ENCODE peak calls at places on chromosomes 7 and 10, in five cellular contexts. One of them, this sample, is unnamed.

GRCh38 chr7:1123721-1124120 is 35.8 kb downstream of the GPER1 start:
- DNase-seq in NCI-H1436 treated with DMSO at 0.1 percent for 48 hours: no peak
- DNase-seq in mammary epithelial cell: no peak
- DNase-seq in fibroblast of the aortic adventitia: peak; percentile 95
- DNase-seq in activated CD8-positive, alpha-beta memory T cell treated with anti-CD3 and anti-CD28 coated beads for 24 hours: no peak
- DNase-seq in this sample: peak; percentile 73

GRCh38 chr10:15238553-15239335 is 70.3 kb upstream of the NMT2 start:
- DNase-seq in NCI-H1436 treated with DMSO at 0.1 percent for 48 hours: no peak
- DNase-seq in fibroblast of the aortic adventitia: peak; percentile 11
- DNase-seq in mammary epithelial cell: no peak
- DNase-seq in activated CD8-positive, alpha-beta memory T cell treated with anti-CD3 and anti-CD28 coated beads for 24 hours: no peak
- DNase-seq in this sample: peak; percentile 73

GRCh38 chr7:32519763-32520162 is 24.5 kb downstream of the AVL9 start:
- DNase-seq in activated CD8-positive, alpha-beta memory T cell treated with anti-CD3 and anti-CD28 coated beads for 24 hours: no peak
- DNase-seq in NCI-H1436 treated with DMSO at 0.1 percent for 48 hours: no peak
- DNase-seq in fibroblast of the aortic adventitia: no peak
- DNase-seq in mammary epithelial cell: no peak
- DNase-seq in this sample: no peak

GRCh38 chr7:16260236-16260728 is 161.1 kb downstream of the CRPPA start:
- DNase-seq in NCI-H1436 treated with DMSO at 0.1 percent for 48 hours: no peak
- DNase-seq in fibroblast of the aortic adventitia: peak; percentile 4
- DNase-seq in activated CD8-positive, alpha-beta memory T cell treated with anti-CD3 and anti-CD28 coated beads for 24 hours: no peak
- DNase-seq in mammary epithelial cell: no peak
- DNase-seq in this sample: no peak

GRCh38 chr10:76428541-76429330 is 997.3 kb downstream of the LRMDA start:
- DNase-seq in NCI-H1436 treated with DMSO at 0.1 percent for 48 hours: no peak
- DNase-seq in fibroblast of the aortic adventitia: peak; percentile 98
- DNase-seq in activated CD8-positive, alpha-beta memory T cell treated with anti-CD3 and anti-CD28 coated beads for 24 hours: no peak
- DNase-seq in mammary epithelial cell: peak; percentile 54
- DNase-seq in this sample: peak; percentile 91

GRCh38 chr7:141864765-141865447 is 23.6 kb upstream of the PRSS37 start:
- DNase-seq in NCI-H1436 treated with DMSO at 0.1 percent for 48 hours: no peak
- DNase-seq in activated CD8-positive, alpha-beta memory T cell treated with anti-CD3 and anti-CD28 coated beads for 24 hours: no peak
- DNase-seq in mammary epithelial cell: peak; percentile 78
- DNase-seq in fibroblast of the aortic adventitia: no peak
- DNase-seq in this sample: peak; percentile 3

GRCh38 chr7:66696774-66697191 is 43.8 kb upstream of the RABGEF1 start:
- DNase-seq in activated CD8-positive, alpha-beta memory T cell treated with anti-CD3 and anti-CD28 coated beads for 24 hours: peak; percentile 52
- DNase-seq in NCI-H1436 treated with DMSO at 0.1 percent for 48 hours: no peak
- DNase-seq in fibroblast of the aortic adventitia: peak; percentile 39
- DNase-seq in mammary epithelial cell: peak; percentile 36
- DNase-seq in this sample: no peak

GRCh38 chr7:85659364-85659763 is 472.5 kb upstream of the SEMA3D start:
- DNase-seq in NCI-H1436 treated with DMSO at 0.1 percent for 48 hours: no peak
- DNase-seq in activated CD8-positive, alpha-beta memory T cell treated with anti-CD3 and anti-CD28 coated beads for 24 hours: no peak
- DNase-seq in mammary epithelial cell: peak; percentile 73
- DNase-seq in fibroblast of the aortic adventitia: no peak
- DNase-seq in this sample: no peak

GRCh38 chr10:17216217-17216900 is 11.7 kb upstream of the VIM start:
- DNase-seq in activated CD8-positive, alpha-beta memory T cell treated with anti-CD3 and anti-CD28 coated beads for 24 hours: no peak
- DNase-seq in fibroblast of the aortic adventitia: peak; percentile 98
- DNase-seq in NCI-H1436 treated with DMSO at 0.1 percent for 48 hours: no peak
- DNase-seq in mammary epithelial cell: peak; percentile 97
- DNase-seq in this sample: peak; percentile 100

GRCh38 chr7:51639661-51640340 is 323.2 kb upstream of the COBL start:
- DNase-seq in activated CD8-positive, alpha-beta memory T cell treated with anti-CD3 and anti-CD28 coated beads for 24 hours: no peak
- DNase-seq in NCI-H1436 treated with DMSO at 0.1 percent for 48 hours: no peak
- DNase-seq in mammary epithelial cell: no peak
- DNase-seq in fibroblast of the aortic adventitia: no peak
- DNase-seq in this sample: peak; percentile 57

GRCh38 chr10:6269953-6270867 is 67.5 kb downstream of the PFKFB3 start:
- DNase-seq in mammary epithelial cell: peak; percentile 90
- DNase-seq in fibroblast of the aortic adventitia: no peak
- DNase-seq in activated CD8-positive, alpha-beta memory T cell treated with anti-CD3 and anti-CD28 coated beads for 24 hours: peak; percentile 84
- DNase-seq in NCI-H1436 treated with DMSO at 0.1 percent for 48 hours: no peak
- DNase-seq in this sample: no peak

GRCh38 chr10:80324891-80325364 is 31.6 kb downstream of the DYDC1 start:
- DNase-seq in mammary epithelial cell: no peak
- DNase-seq in activated CD8-positive, alpha-beta memory T cell treated with anti-CD3 and anti-CD28 coated beads for 24 hours: no peak
- DNase-seq in NCI-H1436 treated with DMSO at 0.1 percent for 48 hours: no peak
- DNase-seq in fibroblast of the aortic adventitia: no peak
- DNase-seq in this sample: no peak

GRCh38 chr7:673681-674453 is 52.6 kb upstream of the DNAAF5 start:
- DNase-seq in mammary epithelial cell: no peak
- DNase-seq in activated CD8-positive, alpha-beta memory T cell treated with anti-CD3 and anti-CD28 coated beads for 24 hours: no peak
- DNase-seq in fibroblast of the aortic adventitia: no peak
- DNase-seq in NCI-H1436 treated with DMSO at 0.1 percent for 48 hours: no peak
- DNase-seq in this sample: no peak

GRCh38 chr10:99667108-99667751 is 7.9 kb downstream of the ENTPD7 start:
- DNase-seq in fibroblast of the aortic adventitia: peak; percentile 71
- DNase-seq in activated CD8-positive, alpha-beta memory T cell treated with anti-CD3 and anti-CD28 coated beads for 24 hours: no peak
- DNase-seq in mammary epithelial cell: peak; percentile 91
- DNase-seq in NCI-H1436 treated with DMSO at 0.1 percent for 48 hours: no peak
- DNase-seq in this sample: peak; percentile 97

GRCh38 chr7:99618726-99619125 is 2.0 kb downstream of the ZSCAN25 start:
- DNase-seq in activated CD8-positive, alpha-beta memory T cell treated with anti-CD3 and anti-CD28 coated beads for 24 hours: peak; percentile 26
- DNase-seq in mammary epithelial cell: peak; percentile 96
- DNase-seq in NCI-H1436 treated with DMSO at 0.1 percent for 48 hours: no peak
- DNase-seq in fibroblast of the aortic adventitia: no peak
- DNase-seq in this sample: no peak

GRCh38 chr10:107442035-107442505 is 277.6 kb upstream of the SORCS1 start:
- DNase-seq in NCI-H1436 treated with DMSO at 0.1 percent for 48 hours: no peak
- DNase-seq in fibroblast of the aortic adventitia: peak; percentile 10
- DNase-seq in activated CD8-positive, alpha-beta memory T cell treated with anti-CD3 and anti-CD28 coated beads for 24 hours: no peak
- DNase-seq in mammary epithelial cell: peak; percentile 82
- DNase-seq in this sample: peak; percentile 43